ENCODE peak calls at places on chromosomes 2 and 18, in nine cellular contexts. J is cardiac muscle cell; L is right cardiac atrium; Y is gastrocnemius medialis; P is PC-9; F is brain microvascular endothelial cell; Z is CD4-positive, alpha-beta memory T cell; N is pancreas; T is tibial artery. R is an unnamed sample. For H3K27me3, the result is how much of the 10 kb centered on the place peaks cover.

GRCh38 chr18:13481820-13482640 is 244.3 kb downstream of the FAM210A start:
- DNase-seq in T (no peak), N (no peak), F (no peak), Z (no peak), L (no peak), P (no peak), J (no peak), Y (no peak), R (no peak)

GRCh38 chr18:48032876-48033769 is 102.7 kb upstream of the SMAD2 start:
- DNase-seq in Y (no peak), F (peak), J (peak), Z (no peak), L (no peak), N (no peak), P (no peak), T (peak), R (no peak)

GRCh38 chr2:157238296-157238695 is 19.2 kb upstream of the GALNT5 start:
- DNase-seq in Z (no peak), N (no peak), J (no peak), Y (no peak), P (no peak), F (no peak), T (no peak), L (no peak), R (no peak)

GRCh38 chr2:231530099-231531085 is at the start of gene NMUR1:
- DNase-seq in Y (no peak), N (peak), J (peak), L (peak), Z (peak), F (no peak), P (peak), T (peak), R (peak)

GRCh38 chr2:223306371-223306770 is 254.4 kb downstream of the KCNE4 start:
- DNase-seq in P (peak), Y (no peak), J (peak), F (peak), N (no peak), T (no peak), L (no peak), Z (no peak), R (no peak)

GRCh38 chr2:232485333-232485756 is 2.3 kb downstream of the ECEL1 start:
- DNase-seq in F (no peak), Z (no peak), Y (no peak), N (no peak), J (no peak), P (no peak), T (no peak), L (no peak), R (no peak)

GRCh38 chr18:79947881-79948610 is 3.4 kb downstream of the SLC66A2 start:
- DNase-seq in P (no peak), J (no peak), T (no peak), F (no peak), L (no peak), N (no peak), Y (peak), Z (no peak), R (no peak)

GRCh38 chr18:21458322-21458721 is 142.2 kb downstream of the ESCO1 start:
- DNase-seq in Z (no peak), Y (peak), J (no peak), L (peak), F (no peak), T (no peak), N (no peak), P (no peak), R (no peak)

GRCh38 chr2:140457483-140457882 is 1673.3 kb downstream of the LRP1B start:
- DNase-seq in P (no peak), J (no peak), Z (no peak), L (no peak), T (no peak), N (no peak), F (peak), Y (no peak), R (no peak)

GRCh38 chr2:149464396-149464795 is 123.2 kb downstream of the MMADHC start:
- DNase-seq in T (no peak), Z (no peak), L (no peak), J (no peak), N (no peak), Y (no peak), F (no peak), P (no peak), R (no peak)
- H3K27me3 ChIP-seq in T (under half), Z (under half), L (under half), J (under half), N (under half), Y (under half), F (under half), P (under half), R (under half)

GRCh38 chr2:63055510-63056308 is 5.1 kb downstream of the OTX1 start:
- DNase-seq in F (no peak), L (peak), P (no peak), T (no peak), Y (no peak), J (no peak), N (no peak), Z (peak), R (peak)

GRCh38 chr2:63053235-63053888 is 2.7 kb downstream of the OTX1 start:
- DNase-seq in J (no peak), T (no peak), Z (no peak), L (no peak), N (no peak), F (no peak), Y (no peak), P (no peak), R (no peak)

GRCh38 chr2:63052411-63053234 is 2.0 kb downstream of the OTX1 start:
- DNase-seq in T (no peak), L (no peak), J (no peak), F (no peak), Z (no peak), N (no peak), P (no peak), Y (no peak), R (no peak)

GRCh38 chr2:63054812-63055509 is 4.3 kb downstream of the OTX1 start:
- DNase-seq in P (no peak), J (no peak), N (no peak), F (no peak), L (no peak), T (no peak), Y (no peak), Z (no peak), R (no peak)

DNA sequence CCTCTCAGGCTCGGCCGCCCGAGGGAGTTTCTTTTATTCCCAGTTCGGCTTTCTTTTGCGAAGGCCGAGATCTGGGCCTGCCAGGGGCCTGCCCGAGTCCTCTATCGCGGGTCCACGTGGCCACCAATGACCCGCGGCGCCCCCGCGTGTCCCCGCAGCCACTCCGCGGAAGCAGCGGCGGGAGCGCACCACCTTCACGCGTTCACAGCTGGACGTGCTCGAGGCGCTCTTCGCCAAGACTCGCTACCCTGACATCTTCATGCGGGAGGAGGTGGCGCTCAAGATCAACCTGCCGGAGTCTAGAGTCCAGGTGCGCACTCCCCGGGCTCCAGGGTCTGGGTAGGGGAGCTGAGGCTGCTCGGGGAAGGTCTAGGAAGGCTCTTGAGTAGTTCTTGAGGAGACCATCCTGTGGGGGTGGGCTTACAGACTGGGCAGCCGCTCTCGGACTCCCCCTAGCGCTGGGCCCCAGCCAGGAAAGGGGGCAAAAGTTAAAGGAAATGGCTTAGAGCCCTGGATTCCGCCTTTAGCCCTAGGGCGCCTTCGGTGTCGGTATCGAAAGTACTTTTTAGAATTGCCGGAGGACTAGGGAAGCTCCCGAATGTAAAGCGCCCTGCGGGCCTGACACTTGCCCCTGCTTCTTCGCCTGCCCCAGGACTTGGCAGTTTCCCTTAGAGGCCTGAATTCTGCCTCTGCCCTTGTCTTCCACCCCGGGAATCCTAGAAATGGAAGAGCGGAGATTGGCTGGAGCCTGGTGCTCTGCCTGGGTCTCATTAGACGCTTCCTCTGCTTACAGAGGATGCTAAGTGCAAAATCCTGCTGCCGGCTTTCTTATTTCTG is 3.5 kb downstream of the OTX1 start:
- DNase-seq in N (no peak), P (no peak), F (no peak), J (no peak), Z (no peak), L (no peak), T (no peak), Y (no peak), R (no peak)
- H3K27me3 ChIP-seq in N (under half), P (under half), F (half or more), J (half or more), Z (under half), L (under half), T (under half), Y (half or more), R (under half)

DNA sequence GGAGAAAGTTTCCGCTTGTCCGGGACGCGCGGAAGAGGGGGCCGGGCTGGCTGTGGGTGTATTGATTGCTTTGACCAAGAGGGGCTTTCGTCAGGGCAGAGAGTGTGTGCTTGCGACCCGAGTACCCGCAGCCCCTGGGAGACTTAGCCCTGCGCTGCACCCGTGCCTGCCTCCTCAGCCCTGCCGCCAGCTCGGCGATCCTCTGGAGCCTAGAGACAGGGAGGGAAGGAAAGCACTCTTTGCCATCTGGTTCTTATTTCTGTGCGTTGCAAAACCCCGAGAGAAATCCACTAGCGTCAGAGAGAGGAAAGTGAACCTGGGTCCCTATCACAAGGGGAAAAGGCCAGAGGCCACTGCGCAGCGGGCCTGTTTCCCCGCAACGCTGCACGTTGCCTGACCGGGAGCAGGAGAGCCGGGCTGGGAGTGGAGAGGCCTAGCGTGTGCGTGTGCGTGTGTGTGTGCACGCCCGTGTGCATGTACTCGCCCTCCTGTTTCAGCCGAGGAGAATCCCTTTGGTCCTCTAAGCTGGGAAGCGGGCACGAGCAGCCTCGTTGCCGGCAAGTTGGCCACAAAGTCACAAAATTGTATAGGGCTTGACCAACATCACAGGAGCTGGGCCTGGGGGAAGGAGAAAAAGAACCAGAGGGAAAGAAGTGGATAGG is 1.7 kb downstream of the SIX3 start:
- DNase-seq in L (no peak), P (no peak), Z (no peak), N (no peak), J (no peak), Y (no peak), F (no peak), T (no peak), R (no peak)
- H3K27me3 ChIP-seq in L (under half), P (under half), Z (under half), N (under half), J (half or more), Y (half or more), F (half or more), T (under half), R (under half)

GRCh38 chr2:96495983-96496382 is 9.2 kb downstream of the NEURL3 start:
- DNase-seq in T (no peak), Y (no peak), L (no peak), F (no peak), J (no peak), P (no peak), N (no peak), Z (no peak), R (no peak)
- H3K27me3 ChIP-seq in T (under half), Y (under half), L (under half), F (under half), J (under half), P (under half), N (under half), Z (under half), R (under half)

GRCh38 chr2:118123561-118124232 is 35.4 kb downstream of the INSIG2 start:
- DNase-seq in Y (no peak), T (peak), J (peak), Z (no peak), F (peak), P (peak), N (peak), L (peak), R (no peak)
- H3K27me3 ChIP-seq in Y (under half), T (under half), J (under half), Z (under half), F (under half), P (under half), N (under half), L (under half), R (under half)

GRCh38 chr2:222217712-222218111 is 81.1 kb downstream of the PAX3 start:
- DNase-seq in J (no peak), P (no peak), L (no peak), T (no peak), N (no peak), Y (no peak), F (no peak), Z (no peak), R (no peak)

GRCh38 chr2:222214885-222215284 is 83.9 kb downstream of the PAX3 start:
- DNase-seq in T (no peak), J (no peak), Y (no peak), N (no peak), L (no peak), Z (no peak), F (no peak), P (no peak), R (no peak)

GRCh38 chr2:222218786-222219185 is 80.0 kb downstream of the PAX3 start:
- DNase-seq in N (no peak), Y (no peak), L (no peak), P (no peak), Z (no peak), F (no peak), T (no peak), J (no peak), R (no peak)

GRCh38 chr2:222208010-222208690 is 90.6 kb downstream of the PAX3 start:
- DNase-seq in N (no peak), P (no peak), Y (no peak), Z (no peak), L (no peak), J (no peak), T (no peak), F (no peak), R (no peak)

GRCh38 chr2:222213084-222213483 is 85.7 kb downstream of the PAX3 start:
- DNase-seq in N (no peak), L (no peak), Y (no peak), J (no peak), T (no peak), F (no peak), Z (no peak), P (no peak), R (no peak)
- H3K27me3 ChIP-seq in N (under half), L (under half), Y (under half), J (under half), T (under half), F (under half), Z (under half), P (half or more), R (under half)